ENCODE peak calls at places on chromosomes 5 and 9, in seven cellular contexts. P is neural progenitor cell, K is tibial nerve, Y is fibroblast of the aortic adventitia, S is HCT116, U is brain microvascular endothelial cell, H is upper lobe of right lung. J is an unnamed sample.

GRCh38 chr5:7759257-7759871 is 91.6 kb downstream of the CFAP90 start:
- DNase-seq in P (no peak), K (no peak), Y (no peak), S (no peak), U (no peak), H (no peak), J (peak)

GRCh38 chr5:179373101-179373934 is 28.1 kb upstream of the ADAMTS2 start:
- DNase-seq in P (no peak), K (no peak), Y (no peak), S (no peak), U (no peak), H (no peak), J (no peak)

GRCh38 chr9:111914749-111915424 is 18.3 kb downstream of the UGCG start:
- DNase-seq in P (no peak), K (no peak), Y (peak), S (no peak), U (no peak), H (no peak), J (no peak)

GRCh38 chr5:68225911-68226563 is 10.5 kb downstream of the PIK3R1 start:
- DNase-seq in P (no peak), K (no peak), Y (no peak), S (no peak), U (no peak), H (no peak), J (no peak)

GRCh38 chr9:135137398-135137832 is 49.9 kb downstream of the OLFM1 start:
- DNase-seq in P (peak), K (no peak), Y (no peak), S (no peak), U (no peak), H (no peak), J (peak)

GRCh38 chr9:9498846-9499245 is 1114.0 kb downstream of the PTPRD start:
- DNase-seq in P (no peak), K (no peak), Y (no peak), S (no peak), U (no peak), H (no peak), J (no peak)

GRCh38 chr5:133460172-133460758 is 152.1 kb downstream of the FSTL4 start:
- DNase-seq in P (peak), K (no peak), Y (no peak), S (peak), U (no peak), H (no peak), J (no peak)

GRCh38 chr9:89461302-89461701 is 36.6 kb downstream of the SEMA4D start:
- DNase-seq in P (no peak), K (no peak), Y (peak), S (no peak), U (peak), H (peak), J (peak)

GRCh38 chr9:128102861-128103588 is 24.5 kb downstream of the PTGES2 start:
- DNase-seq in P (no peak), K (no peak), Y (no peak), S (no peak), U (no peak), H (no peak), J (no peak)

GRCh38 chr5:81065492-81065891 is 105.3 kb downstream of the RASGRF2 start:
- DNase-seq in P (no peak), K (no peak), Y (no peak), S (no peak), U (no peak), H (no peak), J (no peak)

GRCh38 chr9:135896205-135896604 is 11.1 kb downstream of the CAMSAP1 start:
- DNase-seq in P (no peak), K (no peak), Y (no peak), S (no peak), U (no peak), H (no peak), J (no peak)

GRCh38 chr9:120928015-120928719 is 1.6 kb upstream of the TRAF1 start:
- DNase-seq in P (peak), K (no peak), Y (no peak), S (no peak), U (no peak), H (peak), J (no peak)

GRCh38 chr5:175517824-175518450 is 39.6 kb downstream of the SFXN1 start:
- DNase-seq in P (no peak), K (no peak), Y (peak), S (peak), U (peak), H (no peak), J (peak)

GRCh38 chr5:131242728-131243255 is 21.1 kb upstream of the CDC42SE2 start:
- DNase-seq in P (no peak), K (no peak), Y (peak), S (no peak), U (peak), H (no peak), J (peak)

GRCh38 chr5:121693864-121694263 is 157.8 kb upstream of the FTMT start:
- DNase-seq in P (no peak), K (no peak), Y (no peak), S (no peak), U (no peak), H (no peak), J (peak)

GRCh38 chr9:26756881-26757280 is 135.7 kb downstream of the CAAP1 start:
- DNase-seq in P (no peak), K (no peak), Y (no peak), S (no peak), U (no peak), H (no peak), J (no peak)

GRCh38 chr9:121201045-121201737 is 478 bp downstream of the RAB14 start:
- DNase-seq in P (peak), K (no peak), Y (no peak), S (no peak), U (no peak), H (peak), J (no peak)

GRCh38 chr5:156147948-156148285 is 179.0 kb upstream of the SGCD start:
- DNase-seq in P (no peak), K (no peak), Y (no peak), S (no peak), U (no peak), H (no peak), J (peak)

GRCh38 chr5:53343187-53343586 is 137.2 kb upstream of the FST start:
- DNase-seq in P (no peak), K (no peak), Y (peak), S (no peak), U (peak), H (no peak), J (peak)

GRCh38 chr9:136286987-136287379 is 16.9 kb downstream of the CCDC187 start:
- DNase-seq in P (no peak), K (no peak), Y (no peak), S (no peak), U (no peak), H (no peak), J (no peak)

GRCh38 chr5:38541174-38541724 is 15.2 kb downstream of the LIFR start:
- DNase-seq in P (no peak), K (no peak), Y (no peak), S (no peak), U (peak), H (no peak), J (no peak)

GRCh38 chr9:136052433-136052880 is 42.6 kb downstream of the NACC2 start:
- DNase-seq in P (peak), K (no peak), Y (no peak), S (no peak), U (no peak), H (peak), J (peak)

GRCh38 chr9:134217431-134218210 is 53.3 kb upstream of the RNU6ATAC start:
- DNase-seq in P (peak), K (no peak), Y (no peak), S (peak), U (no peak), H (peak), J (no peak)

GRCh38 chr5:141876628-141877477 is 1.4 kb downstream of the PCDH1 start:
- DNase-seq in P (peak), K (no peak), Y (no peak), S (no peak), U (no peak), H (peak), J (no peak)
- H3K4me3 ChIP-seq in P (peak), K (peak), Y (no peak), S (peak), U (peak), H (peak), J (no peak)

DNA sequence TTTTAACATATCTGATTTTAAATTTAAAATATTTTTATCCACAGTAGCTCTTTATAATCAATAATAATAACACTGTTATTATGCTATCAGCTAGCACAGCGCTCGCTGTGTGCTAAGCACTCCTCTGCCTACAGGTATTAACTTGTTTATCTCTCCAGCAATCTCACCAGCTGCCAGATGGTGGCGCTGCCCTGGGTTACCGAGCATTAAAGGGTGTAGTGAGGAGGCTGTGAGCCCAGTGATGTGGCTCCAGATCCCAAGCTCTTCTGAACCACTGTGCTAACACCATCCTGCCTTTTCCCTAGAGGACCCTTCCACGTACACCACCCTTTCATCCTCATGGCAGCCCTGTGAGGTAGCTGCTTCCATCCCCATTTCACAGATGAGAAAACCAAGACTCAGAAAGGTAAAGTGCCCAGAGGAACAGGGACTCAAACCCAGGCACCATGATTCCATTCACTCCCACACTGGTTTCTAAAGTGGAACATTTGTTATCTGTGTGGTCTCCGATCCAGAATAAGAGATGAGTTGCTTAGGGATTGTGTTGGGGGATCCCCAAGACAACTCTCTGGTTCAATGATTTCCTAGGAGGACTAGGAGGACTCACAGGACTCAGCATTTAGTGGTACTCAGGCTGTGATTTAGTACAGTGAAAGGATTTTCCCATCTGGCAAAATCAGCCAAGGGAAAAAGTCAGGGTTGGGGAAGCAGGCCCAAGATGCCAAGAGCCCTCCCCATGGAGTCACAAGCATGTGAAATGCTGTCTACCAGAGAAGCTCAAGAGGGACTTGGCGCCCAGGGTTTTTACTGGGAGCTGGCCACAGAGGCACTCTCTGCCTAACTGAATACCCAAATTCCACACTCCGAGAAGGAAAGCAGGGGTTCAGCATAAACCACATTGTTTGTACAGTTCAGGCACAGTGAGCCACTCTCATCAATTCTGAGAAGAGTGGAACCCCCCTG is 7.0 kb downstream of the IGFBPL1 start:
- DNase-seq in P (peak), K (no peak), Y (no peak), S (peak), U (no peak), H (no peak), J (no peak)
- TF ChIP-seq CTCF in P (peak), K (no peak), Y (peak), S (peak), U (peak), H (peak), J (peak)

DNA sequence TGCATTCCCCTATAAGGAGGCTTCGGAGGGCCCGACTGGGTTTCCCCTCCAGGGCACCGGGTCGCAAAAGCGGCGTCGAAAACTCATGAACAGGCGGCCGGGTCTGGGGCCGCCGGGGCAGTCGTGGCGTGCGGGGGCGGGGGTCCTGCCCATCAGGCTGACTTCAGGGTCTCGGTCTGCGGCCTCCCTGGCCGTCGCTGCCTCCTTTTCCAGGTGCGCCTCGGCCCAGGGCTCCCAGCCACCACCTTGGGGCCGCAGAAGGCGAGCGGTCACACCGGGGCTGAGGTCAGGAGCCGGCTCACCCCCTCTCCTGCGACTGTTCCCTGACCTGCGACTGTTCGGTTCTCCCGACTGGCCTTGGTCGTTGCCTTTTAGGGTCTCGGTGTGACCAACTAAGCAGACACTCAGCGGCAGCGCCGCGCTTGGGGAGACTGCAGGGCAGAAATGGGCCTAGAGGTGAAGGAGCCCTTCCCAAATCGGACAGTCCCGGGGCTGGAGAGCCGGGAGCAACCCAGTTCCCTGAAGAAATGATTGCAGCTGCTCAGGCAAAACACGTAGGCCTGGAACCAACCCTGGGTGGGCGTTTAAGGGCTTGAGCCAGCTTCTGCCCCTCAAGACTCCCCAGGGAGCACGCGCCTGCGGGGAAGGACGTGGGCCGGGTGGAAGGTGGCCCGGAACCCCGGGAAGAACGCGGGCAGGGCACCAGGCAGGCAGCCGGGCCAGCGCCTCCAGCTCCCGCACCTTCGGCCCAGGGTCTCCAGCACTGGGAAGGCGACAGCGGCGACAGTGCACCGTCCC is 11.2 kb downstream of the IRX2 start:
- DNase-seq in P (peak), K (no peak), Y (no peak), S (no peak), U (no peak), H (peak), J (peak)
- H3K4me3 ChIP-seq in P (peak), K (peak), Y (no peak), S (no peak), U (no peak), H (peak), J (peak)

GRCh38 chr9:131720330-131720729 is 19.5 kb downstream of the RAPGEF1 start:
- DNase-seq in P (no peak), K (no peak), Y (no peak), S (no peak), U (no peak), H (no peak), J (no peak)
- TF ChIP-seq CTCF in P (no peak), K (no peak), Y (no peak), S (no peak), U (no peak), H (no peak), J (no peak)